ENCODE peak calls at places on chromosome 16, in five cellular contexts. N, U, T, Z and C are unnamed samples.
A peak's percentile ranks its signal among the peaks of the same experiment; 100 is the strongest.

GRCh38 chr16:72947379-72948237 is 100.3 kb downstream of the ZFHX3 start:
- DNase-seq in N (no peak), U (no peak), T (no peak), Z (no peak), C (no peak)

GRCh38 chr16:23469814-23470213 is 16.8 kb upstream of the COG7 start:
- DNase-seq in N (no peak), U (no peak), T (no peak), Z (no peak), C (no peak)

GRCh38 chr16:275786-276232 is at the start of gene RGS11:
- DNase-seq in N (no peak), U (no peak), T (no peak), Z (no peak), C (no peak)

GRCh38 chr16:8665529-8665928 is 8.9 kb upstream of the ABAT start:
- DNase-seq in N (no peak), U (no peak), T (no peak), Z (no peak), C (no peak)

GRCh38 chr16:66481943-66482390 is 54.9 kb downstream of the BEAN1 start:
- DNase-seq in N (no peak), U (no peak), T (no peak), Z (no peak), C (no peak)

GRCh38 chr16:57800213-57801097 is 1.8 kb downstream of the KIFC3 start:
- DNase-seq in N (no peak), U (no peak), T (no peak), Z (no peak), C (no peak)

GRCh38 chr16:12449795-12450194 is 353.9 kb downstream of the CPPED1 start:
- DNase-seq in N (no peak), U (no peak), T (peak; percentile 37), Z (no peak), C (no peak)

GRCh38 chr16:3642397-3643094 is 11.9 kb upstream of the DNASE1 start:
- DNase-seq in N (no peak), U (no peak), T (no peak), Z (no peak), C (no peak)

GRCh38 chr16:83954577-83955016 is 1.6 kb downstream of the OSGIN1 start:
- DNase-seq in N (no peak), U (no peak), T (no peak), Z (no peak), C (no peak)

GRCh38 chr16:14284930-14285541 is 213.9 kb downstream of the MRTFB start:
- DNase-seq in N (no peak), U (no peak), T (no peak), Z (no peak), C (no peak)

GRCh38 chr16:75230471-75231110 is 11.8 kb downstream of the CTRB1 start:
- DNase-seq in N (no peak), U (no peak), T (no peak), Z (no peak), C (no peak)

GRCh38 chr16:81127051-81127450 is 30.9 kb upstream of the GCSH start:
- DNase-seq in N (no peak), U (no peak), T (no peak), Z (no peak), C (no peak)

GRCh38 chr16:69833791-69834282 is 71.7 kb downstream of the WWP2 start:
- DNase-seq in N (no peak), U (no peak), T (no peak), Z (no peak), C (no peak)

GRCh38 chr16:80518436-80518835 is 22.4 kb upstream of the DYNLRB2 start:
- DNase-seq in N (no peak), U (no peak), T (no peak), Z (no peak), C (no peak)

GRCh38 chr16:20638711-20639335 is 58.7 kb downstream of the ACSM1 start:
- DNase-seq in N (no peak), U (no peak), T (no peak), Z (no peak), C (no peak)

GRCh38 chr16:19001788-19002187 is 18.1 kb downstream of the TMC7 start:
- DNase-seq in N (no peak), U (no peak), T (no peak), Z (no peak), C (no peak)

GRCh38 chr16:86774931-86775330 is 196.6 kb downstream of the FOXL1 start:
- DNase-seq in N (no peak), U (no peak), T (no peak), Z (no peak), C (no peak)

GRCh38 chr16:82241469-82242052 is 71.5 kb upstream of the MPHOSPH6 start:
- DNase-seq in N (no peak), U (no peak), T (no peak), Z (no peak), C (no peak)

GRCh38 chr16:57639172-57639571 is 10.7 kb downstream of the ADGRG1 start:
- DNase-seq in N (peak; percentile 53), U (no peak), T (no peak), Z (no peak), C (no peak)

GRCh38 chr16:4365014-4365406 is 6.6 kb upstream of the VASN start:
- DNase-seq in N (no peak), U (no peak), T (no peak), Z (no peak), C (no peak)

GRCh38 chr16:53434436-53435065 is at the start of gene RBL2:
- DNase-seq in N (peak; percentile 39), U (no peak), T (peak; percentile 83), Z (peak; percentile 68), C (peak; percentile 78)

GRCh38 chr16:84144301-84144858 is 597 bp downstream of the HSDL1 start:
- DNase-seq in N (no peak), U (no peak), T (peak; percentile 50), Z (no peak), C (peak; percentile 20)

GRCh38 chr16:57025941-57026777 is 36.8 kb downstream of the NLRC5 start:
- DNase-seq in N (no peak), U (no peak), T (no peak), Z (no peak), C (no peak)

GRCh38 chr16:51433597-51433996 is 282.5 kb upstream of the SALL1 start:
- DNase-seq in N (no peak), U (no peak), T (no peak), Z (no peak), C (no peak)

GRCh38 chr16:24520983-24521382 is 18.4 kb upstream of the RBBP6 start:
- DNase-seq in N (no peak), U (no peak), T (no peak), Z (no peak), C (no peak)

GRCh38 chr16:4684030-4684715 is 9.2 kb upstream of the NUDT16L1 start:
- DNase-seq in N (no peak), U (no peak), T (no peak), Z (no peak), C (no peak)

GRCh38 chr16:74748042-74748709 is 26.4 kb downstream of the FA2H start:
- DNase-seq in N (no peak), U (no peak), T (no peak), Z (no peak), C (no peak)

GRCh38 chr16:10616744-10617640 is 36.6 kb upstream of the EMP2 start:
- DNase-seq in N (no peak), U (no peak), T (no peak), Z (peak; percentile 60), C (no peak)

GRCh38 chr16:12214509-12214908 is 238.0 kb downstream of the SNX29 start:
- DNase-seq in N (no peak), U (no peak), T (no peak), Z (no peak), C (no peak)

GRCh38 chr16:19135896-19136438 is 22.2 kb downstream of the ITPRIPL2 start:
- DNase-seq in N (no peak), U (no peak), T (no peak), Z (peak; percentile 73), C (no peak)

GRCh38 chr16:30368122-30368791 is 2.0 kb downstream of the TBC1D10B start:
- DNase-seq in N (no peak), U (no peak), T (no peak), Z (no peak), C (no peak)

GRCh38 chr16:57609541-57610401 is 18.7 kb upstream of the ADGRG1 start:
- DNase-seq in N (no peak), U (no peak), T (peak; percentile 77), Z (no peak), C (peak; percentile 56)

GRCh38 chr16:73000020-73000906 is 47.7 kb downstream of the ZFHX3 start:
- DNase-seq in N (peak; percentile 15), U (no peak), T (no peak), Z (no peak), C (no peak)

GRCh38 chr16:46568472-46569230 is 52.5 kb downstream of the SHCBP1 start:
- DNase-seq in N (no peak), U (no peak), T (no peak), Z (no peak), C (no peak)

GRCh38 chr16:19382084-19382801 is 35.4 kb upstream of the TMC5 start:
- DNase-seq in N (no peak), U (no peak), T (no peak), Z (peak; percentile 18), C (no peak)

GRCh38 chr16:64580558-64580957 is 541.3 kb downstream of the CDH11 start:
- DNase-seq in N (no peak), U (no peak), T (no peak), Z (no peak), C (no peak)

GRCh38 chr16:81646561-81646960 is 132.5 kb upstream of the PLCG2 start:
- DNase-seq in N (no peak), U (no peak), T (no peak), Z (no peak), C (no peak)